ENCODE peak calls at places on chromosomes 5 and 9, in five cellular contexts. T, C, U, Q and O are unnamed samples.

GRCh38 chr9:38144421-38144820 is 75.4 kb upstream of the SHB start:
- DNase-seq in Q (no peak), T (no peak), C (peak), U (peak), O (no peak)

GRCh38 chr9:71920456-71921189 is 9.2 kb downstream of the C9orf85 start:
- DNase-seq in C (no peak), U (no peak), Q (no peak), T (no peak), O (no peak)

GRCh38 chr5:66738136-66738535 is 141.9 kb downstream of the MAST4 start:
- DNase-seq in Q (no peak), T (no peak), U (no peak), C (no peak), O (no peak)

GRCh38 chr5:76273491-76273890 is 129.6 kb upstream of the IQGAP2 start:
- DNase-seq in Q (no peak), U (no peak), T (no peak), C (no peak), O (no peak)

GRCh38 chr5:16757146-16757545 is 140.3 kb upstream of the RETREG1 start:
- DNase-seq in U (no peak), Q (no peak), C (no peak), T (no peak), O (no peak)

GRCh38 chr5:58735637-58736036 is 152.8 kb downstream of the RAB3C start:
- DNase-seq in Q (no peak), C (no peak), T (no peak), U (no peak), O (no peak)

GRCh38 chr5:151881626-151882225 is 42.9 kb downstream of the GLRA1 start:
- DNase-seq in T (no peak), U (no peak), C (no peak), Q (no peak), O (no peak)

GRCh38 chr5:135444881-135445280 is 2.3 kb downstream of the DCANP1 start:
- DNase-seq in C (no peak), T (no peak), Q (no peak), U (peak), O (no peak)

GRCh38 chr9:28073278-28073677 is 500.0 kb upstream of the C9orf72 start:
- DNase-seq in T (no peak), U (no peak), Q (peak), C (peak), O (peak)

GRCh38 chr5:151721087-151721646 is 34.5 kb upstream of the SPARC start:
- DNase-seq in Q (no peak), T (no peak), C (no peak), U (no peak), O (no peak)

GRCh38 chr5:153883829-153884228 is 154.9 kb downstream of the FAM114A2 start:
- DNase-seq in C (no peak), U (no peak), Q (no peak), T (no peak), O (no peak)

GRCh38 chr5:158769702-158770101 is 330.0 kb downstream of the EBF1 start:
- DNase-seq in U (no peak), Q (no peak), T (no peak), C (no peak), O (no peak)

GRCh38 chr5:180153991-180154390 is 55.0 kb downstream of the RASGEF1C start:
- DNase-seq in T (no peak), U (peak), Q (no peak), C (no peak), O (no peak)

GRCh38 chr5:180684623-180685161 is 35.3 kb upstream of the FLT4 start:
- DNase-seq in T (no peak), C (no peak), Q (no peak), U (no peak), O (no peak)

GRCh38 chr5:122863240-122863639 is 17.8 kb downstream of the SNX24 start:
- DNase-seq in T (no peak), Q (no peak), U (no peak), C (no peak), O (no peak)

GRCh38 chr5:22329683-22330082 is 523.5 kb downstream of the CDH12 start:
- DNase-seq in U (no peak), T (no peak), Q (no peak), C (no peak), O (no peak)

GRCh38 chr9:105138306-105138801 is 106.1 kb upstream of the SLC44A1 start:
- DNase-seq in U (no peak), T (no peak), C (peak), Q (no peak), O (peak)

GRCh38 chr5:68354315-68354714 is 138.8 kb downstream of the PIK3R1 start:
- DNase-seq in U (no peak), T (no peak), Q (no peak), C (no peak), O (no peak)

GRCh38 chr9:110604101-110604710 is 24.7 kb upstream of the SVEP1 start:
- DNase-seq in C (peak), T (no peak), U (no peak), Q (no peak), O (no peak)

GRCh38 chr5:6788956-6789649 is 75.9 kb downstream of the TENT4A start:
- DNase-seq in C (peak), Q (no peak), T (no peak), U (no peak), O (no peak)
- TF ChIP-seq CTCF in C (no peak), Q (no peak), T (no peak), U (no peak), O (peak)

GRCh38 chr9:133355881-133356357 is 368 bp downstream of the SURF1 start:
- DNase-seq in Q (no peak), C (no peak), U (no peak), T (no peak), O (no peak)
- TF ChIP-seq CTCF in Q (peak), C (no peak), U (no peak), T (no peak), O (no peak)

GRCh38 chr5:169547508-169547907 is 36.1 kb upstream of the SPDL1 start:
- DNase-seq in C (no peak), Q (no peak), T (no peak), U (no peak), O (no peak)

GRCh38 chr5:169549453-169549852 is 34.1 kb upstream of the SPDL1 start:
- DNase-seq in U (no peak), T (no peak), Q (no peak), C (no peak), O (no peak)

GRCh38 chr5:169546346-169546745 is 37.2 kb upstream of the SPDL1 start:
- DNase-seq in U (no peak), Q (no peak), T (no peak), C (no peak), O (no peak)

GRCh38 chr5:169550227-169550626 is 33.3 kb upstream of the SPDL1 start:
- DNase-seq in U (no peak), C (no peak), Q (no peak), T (no peak), O (no peak)

GRCh38 chr5:169548315-169548714 is 35.3 kb upstream of the SPDL1 start:
- DNase-seq in U (no peak), Q (peak), C (peak), T (no peak), O (no peak)
- TF ChIP-seq CTCF in U (no peak), Q (peak), C (peak), T (no peak), O (peak)

GRCh38 chr9:130651752-130652151 is 12.6 kb upstream of the PRDM12 start:
- DNase-seq in Q (no peak), C (no peak), U (no peak), T (no peak), O (no peak)

GRCh38 chr9:130651221-130651620 is 13.2 kb upstream of the PRDM12 start:
- DNase-seq in Q (no peak), U (no peak), C (no peak), T (no peak), O (no peak)
- TF ChIP-seq CTCF in Q (no peak), U (no peak), C (no peak), T (no peak), O (no peak)

GRCh38 chr5:34464820-34465219 is 191.3 kb upstream of the RAI14 start:
- DNase-seq in C (no peak), T (no peak), Q (no peak), U (no peak), O (no peak)
- TF ChIP-seq CTCF in C (no peak), T (no peak), Q (no peak), U (no peak), O (no peak)

GRCh38 chr5:138725153-138725884 is 27.9 kb upstream of the CTNNA1 start:
- DNase-seq in U (peak), Q (no peak), C (peak), T (peak), O (peak)
- TF ChIP-seq CTCF in U (no peak), Q (no peak), C (peak), T (peak), O (no peak)

GRCh38 chr5:143683459-143683858 is 128.5 kb upstream of the HMHB1 start:
- DNase-seq in U (no peak), T (no peak), Q (no peak), C (no peak), O (no peak)

GRCh38 chr5:143682788-143683419 is 129.1 kb upstream of the HMHB1 start:
- DNase-seq in C (no peak), Q (no peak), T (no peak), U (no peak), O (no peak)

GRCh38 chr5:143687604-143688003 is 124.4 kb upstream of the HMHB1 start:
- DNase-seq in T (no peak), U (no peak), Q (no peak), C (no peak), O (no peak)

GRCh38 chr5:143682221-143682620 is 129.7 kb upstream of the HMHB1 start:
- DNase-seq in Q (no peak), C (peak), T (no peak), U (no peak), O (no peak)

DNA sequence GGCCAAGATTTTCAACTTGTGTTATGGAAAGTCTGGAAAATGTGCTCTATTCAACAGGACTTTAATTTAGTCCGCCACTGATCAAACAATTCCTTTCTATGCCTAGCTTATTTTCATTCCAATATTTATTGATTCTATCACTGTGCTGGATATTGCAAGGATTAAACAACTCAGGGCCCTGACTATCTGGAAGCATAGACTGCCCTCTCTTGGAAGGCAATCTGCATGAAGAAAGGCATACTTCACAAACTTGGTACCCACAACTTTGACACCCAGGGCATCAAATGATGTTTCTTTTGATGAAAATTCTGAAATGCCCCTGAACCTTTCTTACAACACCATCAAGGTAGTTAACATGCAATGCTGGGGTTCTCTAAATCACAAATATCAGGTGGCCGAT is 126.5 kb upstream of the HMHB1 start:
- DNase-seq in U (no peak), Q (no peak), T (no peak), C (peak), O (no peak)
- TF ChIP-seq CTCF in U (no peak), Q (no peak), T (peak), C (peak), O (no peak)